ENCODE peak calls at places on chromosomes 7 and 10, in seven cellular contexts. B is fibroblast of lung; S is ovary; P is HFFc6; K is CD4-positive, alpha-beta T cell; A is lung; R is mesothelial cell of epicardium. V is an unnamed sample.

GRCh38 chr10:102780246-102780645 is 36.5 kb downstream of the WBP1L start:
- DNase-seq in B (peak), S (no peak), P (peak), K (no peak), A (no peak), R (no peak), V (no peak)

GRCh38 chr7:145729701-145730100 is 386.9 kb upstream of the CNTNAP2 start:
- DNase-seq in B (no peak), S (no peak), P (no peak), K (no peak), A (no peak), R (no peak), V (no peak)

GRCh38 chr7:21508538-21508937 is 34.3 kb upstream of the DNAH11 start:
- DNase-seq in B (no peak), S (no peak), P (no peak), K (no peak), A (no peak), R (no peak), V (no peak)

GRCh38 chr7:155803418-155804376 is 8.6 kb downstream of the SHH start:
- DNase-seq in B (peak), S (no peak), P (no peak), K (no peak), A (peak), R (no peak), V (peak)

GRCh38 chr7:154789404-154789803 is 213.5 kb downstream of the PAXIP1 start:
- DNase-seq in B (no peak), S (no peak), P (no peak), K (no peak), A (no peak), R (no peak), V (peak)

GRCh38 chr10:69504576-69505250 is 53.4 kb downstream of the TSPAN15 start:
- DNase-seq in B (no peak), S (no peak), P (no peak), K (no peak), A (no peak), R (no peak), V (no peak)

GRCh38 chr7:22672892-22673637 is 53.9 kb upstream of the IL6 start:
- DNase-seq in B (no peak), S (no peak), P (peak), K (no peak), A (no peak), R (no peak), V (no peak)

GRCh38 chr10:23192741-23193434 is 776 bp downstream of the PTF1A start:
- DNase-seq in B (no peak), S (no peak), P (no peak), K (no peak), A (no peak), R (no peak), V (no peak)

GRCh38 chr7:378551-379455 is 88.8 kb downstream of the FOXL3 start:
- DNase-seq in B (no peak), S (peak), P (no peak), K (no peak), A (no peak), R (no peak), V (peak)

GRCh38 chr10:74293686-74294365 is 142.8 kb downstream of the ADK start:
- DNase-seq in B (peak), S (no peak), P (peak), K (no peak), A (no peak), R (peak), V (no peak)

GRCh38 chr7:51289608-51290370 is 26.8 kb downstream of the COBL start:
- DNase-seq in B (no peak), S (no peak), P (no peak), K (no peak), A (no peak), R (no peak), V (no peak)

GRCh38 chr7:21944616-21945373 is 904 bp downstream of the CDCA7L start:
- DNase-seq in B (peak), S (peak), P (no peak), K (peak), A (peak), R (no peak), V (no peak)

GRCh38 chr10:115981056-115981455 is 291.9 kb downstream of the GFRA1 start:
- DNase-seq in B (no peak), S (no peak), P (no peak), K (no peak), A (no peak), R (no peak), V (no peak)

GRCh38 chr7:13179011-13179574 is 491.7 kb downstream of the ARL4A start:
- DNase-seq in B (no peak), S (no peak), P (no peak), K (no peak), A (no peak), R (no peak), V (no peak)

GRCh38 chr7:129501760-129502707 is at the start of gene SMKR1:
- DNase-seq in B (peak), S (peak), P (no peak), K (peak), A (peak), R (peak), V (peak)

GRCh38 chr10:95290446-95290800 is 380 bp downstream of the PDLIM1 start:
- DNase-seq in B (no peak), S (no peak), P (no peak), K (no peak), A (no peak), R (no peak), V (no peak)

GRCh38 chr7:7736671-7737070 is 18.3 kb upstream of the RPA3 start:
- DNase-seq in B (no peak), S (no peak), P (no peak), K (no peak), A (no peak), R (no peak), V (no peak)

GRCh38 chr10:80351220-80351619 is 5.3 kb downstream of the DYDC1 start:
- DNase-seq in B (no peak), S (no peak), P (no peak), K (no peak), A (no peak), R (no peak), V (no peak)

GRCh38 chr10:80357804-80358125 is 1.2 kb downstream of the DYDC2 start:
- DNase-seq in B (no peak), S (no peak), P (no peak), K (no peak), A (no peak), R (no peak), V (no peak)

GRCh38 chr10:80357000-80357803 is 621 bp downstream of the DYDC2 start:
- DNase-seq in B (no peak), S (peak), P (no peak), K (no peak), A (no peak), R (peak), V (no peak)

GRCh38 chr10:80359644-80360043 is 3.1 kb downstream of the DYDC2 start:
- DNase-seq in B (no peak), S (no peak), P (no peak), K (no peak), A (no peak), R (no peak), V (no peak)

GRCh38 chr10:80356563-80356999 is at the start of the genes DYDC1 and DYDC2:
- DNase-seq in B (peak), S (peak), P (no peak), K (peak), A (no peak), R (peak), V (peak)
- TF ChIP-seq CTCF in B (no peak), S (no peak), P (no peak), K (no peak), A (no peak), R (no peak), V (no peak)

DNA sequence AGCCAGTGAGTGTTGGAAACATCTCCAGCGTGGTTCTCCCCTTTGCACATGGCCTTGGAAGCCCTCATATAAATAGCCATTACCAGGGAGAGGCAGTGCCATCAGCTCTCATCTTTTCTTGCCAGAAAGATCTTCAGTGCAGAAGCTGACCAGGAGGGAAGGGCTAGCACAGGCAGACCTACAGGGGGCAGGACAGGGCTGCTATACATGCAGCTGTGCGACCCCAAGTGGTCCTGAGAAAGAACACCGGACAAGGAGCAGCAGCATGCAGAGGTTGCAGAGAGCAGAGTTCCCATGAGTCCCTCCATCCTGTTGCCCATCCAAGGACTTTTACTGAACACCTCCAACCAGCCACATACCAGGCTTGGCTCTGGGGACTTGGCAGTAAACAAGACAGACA is 17.1 kb downstream of the GRID1 start:
- DNase-seq in B (no peak), S (no peak), P (no peak), K (no peak), A (no peak), R (no peak), V (peak)
- TF ChIP-seq CTCF in B (peak), S (no peak), P (peak), K (no peak), A (no peak), R (no peak), V (no peak)

DNA sequence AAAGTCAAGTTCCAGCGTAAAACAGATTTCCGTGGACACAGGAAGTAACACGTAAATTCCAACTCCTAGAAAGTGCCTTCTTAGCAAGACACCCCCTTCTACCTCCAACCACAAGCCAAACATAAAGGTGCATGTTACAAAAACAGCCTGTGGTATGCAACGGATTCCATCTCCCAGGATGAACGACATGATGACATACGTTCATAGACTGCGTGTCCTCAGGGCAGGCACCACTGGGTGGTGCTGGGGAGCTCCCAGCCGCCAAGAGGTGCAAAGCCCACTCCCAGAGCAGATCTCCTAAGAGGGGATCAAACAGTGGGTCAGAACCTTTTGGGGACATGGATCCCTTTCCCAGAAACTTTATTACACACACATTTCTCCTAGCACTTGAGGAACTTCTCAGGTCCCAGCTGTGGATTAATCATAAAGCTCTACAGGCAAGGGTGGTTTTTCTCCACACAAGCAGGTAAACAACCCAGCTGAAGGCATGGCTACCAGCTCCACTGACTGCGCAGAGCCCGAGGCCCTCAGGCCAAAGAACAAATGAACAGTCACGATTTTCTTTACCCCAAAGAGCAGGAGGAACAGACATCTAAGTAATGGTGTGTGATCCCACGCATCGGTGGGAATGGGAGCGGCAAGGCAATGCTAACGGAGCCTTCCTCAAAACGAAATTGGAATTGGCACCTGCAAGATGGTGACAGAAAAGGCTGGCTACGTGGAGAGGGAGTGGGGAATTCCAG is 13.8 kb downstream of the PSAP start:
- DNase-seq in B (peak), S (no peak), P (no peak), K (no peak), A (no peak), R (no peak), V (no peak)
- TF ChIP-seq CTCF in B (peak), S (no peak), P (peak), K (peak), A (no peak), R (no peak), V (peak)

DNA sequence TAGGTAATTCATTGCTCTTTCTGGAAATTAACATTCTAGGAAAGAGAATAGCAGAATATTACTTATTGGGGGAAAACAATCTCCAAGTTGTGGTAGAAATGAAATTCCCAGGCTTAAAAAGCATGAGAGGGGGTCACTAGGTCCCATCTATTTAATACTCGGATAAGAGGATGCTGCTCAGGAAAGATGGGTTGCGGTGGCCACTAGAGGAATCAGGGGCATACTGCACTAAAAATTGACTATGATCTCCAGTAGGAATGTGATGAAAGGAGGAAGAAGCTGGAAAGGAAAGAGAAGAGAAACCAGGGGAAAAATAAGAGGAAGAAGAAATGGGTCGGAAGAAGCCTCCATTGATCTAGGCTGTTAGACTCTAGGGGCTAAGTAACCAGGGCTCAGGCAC is 192.8 kb downstream of the GPAM start:
- DNase-seq in B (no peak), S (no peak), P (no peak), K (no peak), A (no peak), R (no peak), V (no peak)
- TF ChIP-seq CTCF in B (no peak), S (no peak), P (no peak), K (no peak), A (no peak), R (no peak), V (peak)

DNA sequence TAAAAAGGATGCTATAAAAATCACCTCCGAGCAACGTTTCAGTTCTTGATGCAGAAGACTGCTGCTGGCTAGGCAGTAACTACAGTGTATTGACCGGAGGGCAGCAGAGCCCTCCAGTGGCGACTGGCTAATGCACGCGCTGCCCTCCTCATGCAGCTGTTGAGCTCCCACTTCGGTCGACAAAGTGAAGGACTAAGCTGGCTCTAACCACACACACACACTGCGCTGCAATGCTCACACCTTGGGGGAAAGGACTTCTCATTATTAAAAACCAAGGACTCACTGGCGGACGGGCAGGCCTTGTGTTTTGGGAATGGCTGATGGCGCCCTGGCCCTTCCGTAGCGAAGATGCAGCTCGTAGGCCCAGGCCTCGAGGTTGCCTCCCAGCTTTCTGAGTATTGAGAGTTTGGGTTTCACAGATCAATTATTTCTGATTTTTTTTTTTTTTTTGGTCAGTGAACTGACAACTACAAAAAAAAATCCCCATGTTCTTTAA is 120.9 kb upstream of the DIP2C start:
- DNase-seq in B (no peak), S (no peak), P (no peak), K (no peak), A (no peak), R (no peak), V (no peak)
- TF ChIP-seq CTCF in B (peak), S (no peak), P (peak), K (no peak), A (no peak), R (no peak), V (peak)